ENCODE peak calls at places on chromosomes 11 and 22, in six cellular contexts. P is cardiac fibroblast; R is CD8-positive, alpha-beta T cell; H is A549; W is lower leg skin; L is AG10803. S is an unnamed sample.
A peak's percentile ranks its signal among the peaks of the same experiment; 100 is the strongest.

GRCh38 chr11:122069946-122070345 is 46.1 kb downstream of the BLID start:
- DNase-seq in P (peak; percentile 82), R (no peak), H (peak; percentile 33), W (no peak), L (peak; percentile 91), S (peak; percentile 47)

GRCh38 chr11:14254533-14255530 is 104.2 kb downstream of the RRAS2 start:
- DNase-seq in P (no peak), R (no peak), H (no peak), W (no peak), L (no peak), S (no peak)

GRCh38 chr11:71251159-71251721 is 1.1 kb downstream of the SHANK2 start:
- DNase-seq in P (peak; percentile 3), R (no peak), H (no peak), W (peak; percentile 84), L (no peak), S (no peak)

GRCh38 chr22:29856496-29856895 is 18.4 kb upstream of the ASCC2 start:
- DNase-seq in P (no peak), R (no peak), H (no peak), W (peak; percentile 8), L (no peak), S (no peak)

GRCh38 chr11:130873766-130874165 is 42.5 kb downstream of the SNX19 start:
- DNase-seq in P (peak; percentile 80), R (no peak), H (no peak), W (no peak), L (peak; percentile 32), S (no peak)

GRCh38 chr11:75342966-75343870 is 8.2 kb downstream of the ARRB1 start:
- DNase-seq in P (no peak), R (no peak), H (peak; percentile 94), W (no peak), L (no peak), S (no peak)

GRCh38 chr11:1771273-1771672 is 7.5 kb upstream of the CTSD start:
- DNase-seq in P (no peak), R (no peak), H (no peak), W (peak; percentile 78), L (no peak), S (no peak)

GRCh38 chr11:77082838-77083552 is 16.2 kb downstream of the CAPN5 start:
- DNase-seq in P (peak; percentile 57), R (no peak), H (no peak), W (peak; percentile 90), L (peak; percentile 62), S (no peak)

DNA sequence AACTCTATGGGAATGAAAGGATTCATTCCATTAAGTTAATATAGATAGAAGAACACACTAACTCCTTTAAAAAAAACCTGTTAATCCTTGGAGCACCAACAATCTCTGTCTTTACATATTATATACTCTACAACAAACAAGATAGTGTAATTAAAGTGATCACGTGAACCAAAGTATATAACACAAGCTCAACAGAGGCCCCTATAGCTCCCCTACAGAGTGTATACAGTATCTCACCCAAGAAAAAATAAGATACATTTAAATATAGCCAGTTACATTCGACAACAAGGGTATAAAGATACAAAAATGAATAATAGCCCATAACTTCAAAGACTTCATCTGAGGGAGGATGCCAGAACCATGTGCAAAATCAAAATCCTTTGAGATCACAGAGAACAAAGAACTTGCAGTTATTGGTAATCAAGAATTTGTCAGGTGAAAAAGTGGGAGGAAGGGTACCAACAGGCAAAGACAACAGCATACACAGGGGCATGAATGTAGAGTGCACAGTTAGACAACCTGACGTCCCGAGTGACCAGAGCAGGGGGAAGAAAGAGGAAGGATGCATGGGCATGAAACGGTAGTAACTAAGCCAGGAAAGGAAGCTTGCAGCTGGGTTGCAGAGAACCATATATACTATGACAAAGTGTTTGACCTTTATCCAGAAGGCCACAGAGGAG is 4.7 kb downstream of the FCHSD2 start:
- DNase-seq in P (no peak), R (no peak), H (no peak), W (peak; percentile 31), L (no peak), S (no peak)
- TF ChIP-seq CTCF in P (no peak), R (no peak), H (no peak), W (no peak), L (no peak), S (no peak)

GRCh38 chr22:17906978-17907730 is 117.2 kb downstream of the MICAL3 start:
- DNase-seq in P (no peak), R (no peak), H (no peak), W (no peak), L (no peak), S (no peak)
- TF ChIP-seq CTCF in P (no peak), R (no peak), H (no peak), W (no peak), L (no peak), S (no peak)

GRCh38 chr11:64357446-64357845 is 1.5 kb upstream of the RPS6KA4 start:
- DNase-seq in P (no peak), R (no peak), H (no peak), W (no peak), L (no peak), S (no peak)

GRCh38 chr11:64355078-64355940 is 3.7 kb upstream of the RPS6KA4 start:
- DNase-seq in P (peak; percentile 85), R (no peak), H (peak; percentile 84), W (no peak), L (peak; percentile 71), S (peak; percentile 81)

GRCh38 chr11:64357904-64358535 is 942 bp upstream of the RPS6KA4 start:
- DNase-seq in P (peak; percentile 21), R (no peak), H (peak; percentile 56), W (no peak), L (no peak), S (peak; percentile 70)

GRCh38 chr11:64358536-64358906 is 441 bp upstream of the RPS6KA4 start:
- DNase-seq in P (no peak), R (no peak), H (no peak), W (no peak), L (no peak), S (no peak)

GRCh38 chr11:64356498-64357411 is 2.2 kb upstream of the RPS6KA4 start:
- DNase-seq in P (peak; percentile 57), R (no peak), H (peak; percentile 84), W (no peak), L (peak; percentile 29), S (peak; percentile 52)
- TF ChIP-seq CTCF in P (peak; percentile 54), R (no peak), H (peak; percentile 54), W (no peak), L (peak; percentile 42), S (peak; percentile 40)

DNA sequence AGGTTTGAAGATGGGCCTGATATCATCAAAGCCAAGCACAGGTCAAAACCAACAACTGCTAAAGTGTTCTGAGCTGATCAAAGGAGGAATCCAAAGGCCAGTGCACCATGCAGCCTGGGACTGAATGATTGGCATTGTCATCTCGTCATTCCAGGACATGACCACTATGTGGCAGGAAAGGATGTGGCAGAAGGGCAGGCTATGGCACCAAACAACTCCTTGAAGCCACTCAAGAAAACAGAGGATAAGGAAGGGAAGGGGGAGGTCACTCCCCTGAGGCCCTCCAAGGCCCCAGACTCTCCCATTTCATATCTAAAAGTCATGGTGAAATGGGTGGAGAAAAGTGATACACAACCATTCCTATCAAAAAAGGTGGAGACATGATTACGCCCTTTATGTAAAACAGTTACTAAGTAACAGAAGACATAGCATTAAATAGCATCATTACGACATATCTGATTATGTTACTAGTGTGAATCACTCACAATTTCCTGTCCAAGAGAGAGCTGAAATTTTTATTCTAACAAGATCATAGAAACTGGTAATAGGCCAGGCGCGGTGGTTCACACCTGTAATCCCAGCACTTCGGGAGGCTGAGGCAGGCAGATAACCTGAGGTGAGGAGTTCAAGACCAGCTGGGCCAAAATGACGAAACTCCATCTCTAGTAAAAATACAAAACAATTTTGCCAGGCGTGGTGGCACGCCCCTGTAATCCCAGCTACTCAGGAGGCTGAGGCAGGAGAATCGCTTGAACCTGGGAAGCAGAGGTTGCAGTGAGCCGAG is 49.3 kb downstream of the AHNAK start:
- DNase-seq in P (peak; percentile 75), R (no peak), H (peak; percentile 85), W (no peak), L (peak; percentile 68), S (peak; percentile 83)
- TF ChIP-seq CTCF in P (peak; percentile 18), R (no peak), H (peak; percentile 71), W (no peak), L (peak; percentile 28), S (peak; percentile 41)

GRCh38 chr11:63909621-63910506 is 7.1 kb downstream of the RCOR2 start:
- DNase-seq in P (no peak), R (no peak), H (no peak), W (no peak), L (no peak), S (no peak)
- TF ChIP-seq CTCF in P (no peak), R (no peak), H (no peak), W (no peak), L (no peak), S (no peak)